ENCODE peak calls at places on chromosomes 11 and 22, in five cellular contexts. One of them, this sample, is unnamed.

GRCh38 chr22:50621491-50621880 is 6.5 kb downstream of the ARSA start:
- DNase-seq in stimulated activated CD4-positive, alpha-beta T cell treated with anti-CD3 and anti-CD28 coated beads, Interleukin-12 subunit alpha, Interleukin-12 subunit beta, amount 100 ng/mL, for 4 hours: no peak
- DNase-seq in HCEC 1CT: no peak
- DNase-seq in hepatocyte: no peak
- DNase-seq in neuronal stem cell: no peak
- DNase-seq in this sample: peak; percentile 8

GRCh38 chr22:17717708-17718107 is 56.6 kb downstream of the BID start:
- DNase-seq in stimulated activated CD4-positive, alpha-beta T cell treated with anti-CD3 and anti-CD28 coated beads, Interleukin-12 subunit alpha, Interleukin-12 subunit beta, amount 100 ng/mL, for 4 hours: no peak
- DNase-seq in HCEC 1CT: no peak
- DNase-seq in hepatocyte: no peak
- DNase-seq in neuronal stem cell: no peak
- DNase-seq in this sample: no peak

GRCh38 chr22:21443057-21443734 is 24.0 kb upstream of the TMEM191C start:
- DNase-seq in stimulated activated CD4-positive, alpha-beta T cell treated with anti-CD3 and anti-CD28 coated beads, Interleukin-12 subunit alpha, Interleukin-12 subunit beta, amount 100 ng/mL, for 4 hours: no peak
- DNase-seq in HCEC 1CT: no peak
- DNase-seq in hepatocyte: no peak
- DNase-seq in neuronal stem cell: no peak
- DNase-seq in this sample: peak; percentile 7

GRCh38 chr11:67606150-67606476 is 623 bp upstream of the NDUFV1 start:
- DNase-seq in stimulated activated CD4-positive, alpha-beta T cell treated with anti-CD3 and anti-CD28 coated beads, Interleukin-12 subunit alpha, Interleukin-12 subunit beta, amount 100 ng/mL, for 4 hours: no peak
- DNase-seq in HCEC 1CT: no peak
- DNase-seq in hepatocyte: peak; percentile 46
- DNase-seq in neuronal stem cell: no peak
- DNase-seq in this sample: no peak

GRCh38 chr11:85182437-85183109 is 444.6 kb downstream of the DLG2 start:
- DNase-seq in stimulated activated CD4-positive, alpha-beta T cell treated with anti-CD3 and anti-CD28 coated beads, Interleukin-12 subunit alpha, Interleukin-12 subunit beta, amount 100 ng/mL, for 4 hours: no peak
- DNase-seq in HCEC 1CT: peak; percentile 69
- DNase-seq in hepatocyte: peak; percentile 71
- DNase-seq in neuronal stem cell: peak; percentile 23
- DNase-seq in this sample: peak; percentile 73

GRCh38 chr11:1557904-1558831 is 13.9 kb downstream of the DUSP8 start:
- DNase-seq in stimulated activated CD4-positive, alpha-beta T cell treated with anti-CD3 and anti-CD28 coated beads, Interleukin-12 subunit alpha, Interleukin-12 subunit beta, amount 100 ng/mL, for 4 hours: no peak
- DNase-seq in HCEC 1CT: peak; percentile 26
- DNase-seq in hepatocyte: peak; percentile 71
- DNase-seq in neuronal stem cell: no peak
- DNase-seq in this sample: no peak

GRCh38 chr11:118749429-118749828 is 41.5 kb downstream of the DDX6 start:
- DNase-seq in stimulated activated CD4-positive, alpha-beta T cell treated with anti-CD3 and anti-CD28 coated beads, Interleukin-12 subunit alpha, Interleukin-12 subunit beta, amount 100 ng/mL, for 4 hours: no peak
- DNase-seq in HCEC 1CT: no peak
- DNase-seq in hepatocyte: no peak
- DNase-seq in neuronal stem cell: no peak
- DNase-seq in this sample: no peak

GRCh38 chr11:71221201-71221600 is 31.2 kb downstream of the SHANK2 start:
- DNase-seq in stimulated activated CD4-positive, alpha-beta T cell treated with anti-CD3 and anti-CD28 coated beads, Interleukin-12 subunit alpha, Interleukin-12 subunit beta, amount 100 ng/mL, for 4 hours: no peak
- DNase-seq in HCEC 1CT: no peak
- DNase-seq in hepatocyte: no peak
- DNase-seq in neuronal stem cell: no peak
- DNase-seq in this sample: no peak

GRCh38 chr11:111980062-111980461 is 42.9 kb downstream of the DIXDC1 start:
- DNase-seq in stimulated activated CD4-positive, alpha-beta T cell treated with anti-CD3 and anti-CD28 coated beads, Interleukin-12 subunit alpha, Interleukin-12 subunit beta, amount 100 ng/mL, for 4 hours: no peak
- DNase-seq in HCEC 1CT: no peak
- DNase-seq in hepatocyte: no peak
- DNase-seq in neuronal stem cell: no peak
- DNase-seq in this sample: no peak

GRCh38 chr11:12693075-12693473 is 18.9 kb downstream of the TEAD1 start:
- DNase-seq in stimulated activated CD4-positive, alpha-beta T cell treated with anti-CD3 and anti-CD28 coated beads, Interleukin-12 subunit alpha, Interleukin-12 subunit beta, amount 100 ng/mL, for 4 hours: no peak
- DNase-seq in HCEC 1CT: no peak
- DNase-seq in hepatocyte: no peak
- DNase-seq in neuronal stem cell: no peak
- DNase-seq in this sample: no peak

GRCh38 chr22:21922370-21923162 is 30.1 kb downstream of the PPM1F start:
- DNase-seq in stimulated activated CD4-positive, alpha-beta T cell treated with anti-CD3 and anti-CD28 coated beads, Interleukin-12 subunit alpha, Interleukin-12 subunit beta, amount 100 ng/mL, for 4 hours: no peak
- DNase-seq in HCEC 1CT: no peak
- DNase-seq in hepatocyte: no peak
- DNase-seq in neuronal stem cell: no peak
- DNase-seq in this sample: no peak

GRCh38 chr11:129260750-129261149 is 68.6 kb upstream of the ARHGAP32 start:
- DNase-seq in stimulated activated CD4-positive, alpha-beta T cell treated with anti-CD3 and anti-CD28 coated beads, Interleukin-12 subunit alpha, Interleukin-12 subunit beta, amount 100 ng/mL, for 4 hours: no peak
- DNase-seq in HCEC 1CT: no peak
- DNase-seq in hepatocyte: no peak
- DNase-seq in neuronal stem cell: no peak
- DNase-seq in this sample: no peak